ENCODE peak calls at places on chromosomes 11 and 22, in four cellular contexts. W is Calu3, M is breast epithelium, B is endothelial cell. H is an unnamed sample.

GRCh38 chr22:47878460-47878859 is 1116.0 kb downstream of the TBC1D22A start:
- DNase-seq in M (no peak), W (no peak), B (no peak), H (no peak)

GRCh38 chr11:131279685-131280084 is 90.7 kb upstream of the NTM start:
- DNase-seq in M (no peak), W (no peak), B (no peak), H (no peak)

GRCh38 chr22:22086501-22087158 is 104.0 kb upstream of the TOP3B start:
- DNase-seq in W (no peak), M (no peak), B (no peak), H (no peak)

GRCh38 chr11:110587972-110588371 is 124.3 kb downstream of the ARHGAP20 start:
- DNase-seq in W (no peak), M (no peak), B (no peak), H (no peak)

GRCh38 chr11:68525930-68526329 is 65.4 kb downstream of the PPP6R3 start:
- DNase-seq in W (no peak), B (no peak), M (no peak), H (no peak)

GRCh38 chr22:44920183-44920582 is 89.6 kb downstream of the PHF21B start:
- DNase-seq in M (peak), B (no peak), W (no peak), H (no peak)

GRCh38 chr22:41523464-41524221 is 20.6 kb downstream of the POLR3H start:
- DNase-seq in W (no peak), B (no peak), M (no peak), H (no peak)

GRCh38 chr11:74683941-74684481 is 47.2 kb downstream of the CHRDL2 start:
- DNase-seq in W (no peak), B (no peak), M (no peak), H (no peak)

GRCh38 chr11:29063630-29064361 is 953.0 kb downstream of the KCNA4 start:
- DNase-seq in W (no peak), M (no peak), B (no peak), H (no peak)

GRCh38 chr22:17769013-17769715 is 5.1 kb downstream of the BID start:
- DNase-seq in B (no peak), M (no peak), W (no peak), H (no peak)

GRCh38 chr22:19488884-19489843 is 9.4 kb downstream of the CDC45 start:
- DNase-seq in W (no peak), B (no peak), M (no peak), H (no peak)

GRCh38 chr11:103525069-103525468 is 415.8 kb downstream of the DYNC2H1 start:
- DNase-seq in W (peak), B (no peak), M (no peak), H (no peak)

GRCh38 chr11:3913921-3914320 is 58.5 kb downstream of the STIM1 start:
- DNase-seq in B (no peak), W (no peak), M (no peak), H (no peak)

GRCh38 chr11:57482782-57483569 is 22.6 kb downstream of the RTN4RL2 start:
- DNase-seq in B (peak), M (no peak), W (no peak), H (no peak)

GRCh38 chr11:61279934-61280656 is 15.0 kb downstream of the VWCE start:
- DNase-seq in W (no peak), B (no peak), M (peak), H (no peak)

GRCh38 chr11:693415-693831 is 1.6 kb downstream of the DEAF1 start:
- DNase-seq in M (no peak), B (no peak), W (no peak), H (no peak)

GRCh38 chr11:121841487-121842167 is 274.4 kb downstream of the BLID start:
- DNase-seq in B (no peak), M (no peak), W (no peak), H (no peak)

GRCh38 chr11:9170450-9170849 is 79.1 kb upstream of the SCUBE2 start:
- DNase-seq in W (no peak), M (no peak), B (no peak), H (no peak)

GRCh38 chr11:34030386-34030785 is 21.1 kb upstream of the CAPRIN1 start:
- DNase-seq in W (no peak), B (no peak), M (no peak), H (no peak)
- TF ChIP-seq CTCF in W (no peak), B (no peak), M (no peak), H (no peak)

DNA sequence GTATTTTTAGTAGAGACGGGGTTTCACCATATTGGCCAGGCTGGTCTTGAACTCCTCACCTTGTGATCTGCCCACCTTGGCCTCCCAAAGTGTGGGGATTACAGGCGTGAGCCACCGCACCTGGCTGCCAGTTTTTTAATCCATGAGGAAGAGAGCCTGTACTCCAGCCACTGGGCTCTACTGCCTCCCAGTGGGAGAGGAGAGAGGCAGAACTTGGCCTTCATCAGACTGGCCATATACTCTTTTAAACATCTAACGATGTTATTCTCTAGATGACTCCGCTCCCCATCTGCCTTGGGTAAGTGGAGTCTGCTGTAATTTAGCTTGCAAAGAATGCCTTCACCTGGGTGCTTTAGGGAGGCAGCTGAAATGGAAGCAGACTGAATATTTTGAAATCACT is 34.6 kb downstream of the SLC6A5 start:
- DNase-seq in B (no peak), M (no peak), W (no peak), H (no peak)
- TF ChIP-seq CTCF in B (no peak), M (no peak), W (no peak), H (no peak)

GRCh38 chr11:1826552-1827094 is 8.2 kb upstream of the SYT8 start:
- DNase-seq in W (peak), B (no peak), M (no peak), H (no peak)
- TF ChIP-seq CTCF in W (peak), B (no peak), M (no peak), H (no peak)

DNA sequence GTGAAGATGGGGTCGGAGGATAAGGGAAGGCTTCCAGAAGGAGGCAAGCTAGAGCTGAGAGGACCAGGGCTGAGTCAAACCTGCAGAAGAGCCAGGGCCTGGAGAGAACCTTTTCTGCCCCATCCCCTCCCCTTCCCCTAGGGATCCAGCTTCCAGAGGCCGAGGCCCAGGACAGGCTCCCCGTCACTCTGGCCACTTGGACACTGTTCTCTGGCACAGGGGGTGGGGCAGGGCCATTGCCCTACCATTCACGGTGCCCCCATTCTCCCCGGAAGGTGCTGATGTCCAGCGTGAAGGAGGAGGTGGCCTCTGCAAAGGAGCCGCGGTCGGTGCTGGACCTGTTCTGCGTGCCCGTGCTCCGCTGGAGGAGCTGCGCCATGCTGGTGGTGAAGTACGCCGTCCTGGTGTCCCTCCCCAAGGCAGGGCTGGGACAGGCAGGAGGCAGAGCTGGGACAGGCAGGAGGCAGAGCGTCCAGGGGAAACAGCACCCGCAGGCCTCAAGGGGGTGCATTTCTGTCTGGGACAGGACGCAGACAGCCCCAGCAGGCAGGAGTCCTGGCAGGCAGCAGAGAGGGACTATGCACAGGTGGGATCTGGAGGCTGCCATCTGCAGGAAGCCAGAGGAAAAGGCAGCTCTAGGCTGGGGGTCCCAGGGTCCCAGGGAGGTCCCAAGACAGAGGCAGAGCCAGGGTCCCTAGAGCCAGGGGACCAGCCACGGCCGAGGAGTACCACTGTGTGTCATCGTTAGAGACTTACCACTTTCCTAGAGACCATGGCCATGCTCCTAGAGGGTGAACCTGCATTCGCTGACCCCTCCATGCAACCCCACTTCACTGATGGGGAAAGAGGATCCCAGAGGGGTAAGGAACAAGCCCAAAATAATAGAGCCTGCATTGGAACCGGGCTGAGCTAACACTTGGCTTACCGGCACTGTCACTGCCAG is 25.8 kb upstream of the SLC22A12 start:
- DNase-seq in M (no peak), B (no peak), W (no peak), H (no peak)
- TF ChIP-seq CTCF in M (no peak), B (peak), W (no peak), H (no peak)

GRCh38 chr11:134019500-134019899 is 49.4 kb upstream of the JAM3 start:
- DNase-seq in B (no peak), M (no peak), W (no peak), H (no peak)

GRCh38 chr11:134017773-134018430 is 51.0 kb upstream of the JAM3 start:
- DNase-seq in B (no peak), W (no peak), M (no peak), H (no peak)

GRCh38 chr11:134015541-134015940 is 53.3 kb upstream of the JAM3 start:
- DNase-seq in B (no peak), M (no peak), W (no peak), H (no peak)

GRCh38 chr11:134013518-134013917 is 55.4 kb upstream of the JAM3 start:
- DNase-seq in W (no peak), B (no peak), M (no peak), H (no peak)

GRCh38 chr11:134014502-134014901 is 54.4 kb upstream of the JAM3 start:
- DNase-seq in M (no peak), B (peak), W (no peak), H (no peak)
- TF ChIP-seq CTCF in M (no peak), B (no peak), W (no peak), H (no peak)